ENCODE peak calls at places on chromosomes 2 and 18, in seven cellular contexts. F, H, O, P, A, R and V are unnamed samples.

GRCh38 chr2:205800804-205801203 is 118.5 kb downstream of the NRP2 start:
- DNase-seq in F (no peak), R (no peak), P (peak; percentile 80), A (no peak), O (no peak), H (no peak), V (no peak)

GRCh38 chr18:45957100-45957499 is 10.0 kb downstream of the EPG5 start:
- DNase-seq in R (no peak), O (no peak), A (no peak), F (no peak), H (peak; percentile 73), P (no peak), V (no peak)

GRCh38 chr2:159942149-159942548 is 120.3 kb downstream of the PLA2R1 start:
- DNase-seq in A (no peak), H (no peak), O (no peak), R (no peak), F (no peak), P (no peak), V (no peak)

GRCh38 chr2:231676243-231676642 is 32.1 kb upstream of the PTMA start:
- DNase-seq in F (no peak), R (no peak), O (no peak), H (no peak), P (no peak), A (no peak), V (no peak)

GRCh38 chr2:98134138-98134537 is 47.2 kb downstream of the VWA3B start:
- DNase-seq in A (no peak), F (no peak), R (no peak), O (peak; percentile 54), H (peak; percentile 10), P (no peak), V (peak; percentile 32)

GRCh38 chr2:196170681-196171247 is 614 bp downstream of the STK17B start:
- DNase-seq in P (peak; percentile 40), F (no peak), A (no peak), R (peak; percentile 50), O (peak; percentile 29), H (peak; percentile 74), V (peak; percentile 20)

GRCh38 chr2:216447293-216447692 is 35.0 kb downstream of the SMARCAL1 start:
- DNase-seq in H (no peak), P (no peak), R (no peak), O (no peak), F (no peak), A (no peak), V (no peak)

GRCh38 chr18:12837747-12838146 is 46.3 kb downstream of the PTPN2 start:
- DNase-seq in R (no peak), F (no peak), A (peak; percentile 24), H (peak; percentile 58), P (no peak), O (no peak), V (no peak)

GRCh38 chr18:9348079-9348671 is 13.6 kb downstream of the TWSG1 start:
- DNase-seq in H (peak; percentile 51), A (peak; percentile 55), R (no peak), P (no peak), F (no peak), O (no peak), V (no peak)

GRCh38 chr18:49024408-49024807 is 73.6 kb upstream of the SMAD7 start:
- DNase-seq in R (no peak), F (no peak), P (no peak), O (no peak), A (no peak), H (no peak), V (no peak)

GRCh38 chr18:49024808-49025361 is 74.1 kb upstream of the SMAD7 start:
- DNase-seq in H (no peak), R (no peak), O (no peak), F (no peak), A (no peak), P (peak; percentile 6), V (no peak)

GRCh38 chr18:49026501-49027378 is 76.0 kb upstream of the SMAD7 start:
- DNase-seq in R (no peak), H (no peak), P (peak; percentile 4), O (no peak), F (no peak), A (no peak), V (no peak)

GRCh38 chr18:49025426-49025766 is 74.6 kb upstream of the SMAD7 start:
- DNase-seq in A (no peak), H (no peak), F (no peak), O (no peak), R (no peak), P (no peak), V (no peak)

DNA sequence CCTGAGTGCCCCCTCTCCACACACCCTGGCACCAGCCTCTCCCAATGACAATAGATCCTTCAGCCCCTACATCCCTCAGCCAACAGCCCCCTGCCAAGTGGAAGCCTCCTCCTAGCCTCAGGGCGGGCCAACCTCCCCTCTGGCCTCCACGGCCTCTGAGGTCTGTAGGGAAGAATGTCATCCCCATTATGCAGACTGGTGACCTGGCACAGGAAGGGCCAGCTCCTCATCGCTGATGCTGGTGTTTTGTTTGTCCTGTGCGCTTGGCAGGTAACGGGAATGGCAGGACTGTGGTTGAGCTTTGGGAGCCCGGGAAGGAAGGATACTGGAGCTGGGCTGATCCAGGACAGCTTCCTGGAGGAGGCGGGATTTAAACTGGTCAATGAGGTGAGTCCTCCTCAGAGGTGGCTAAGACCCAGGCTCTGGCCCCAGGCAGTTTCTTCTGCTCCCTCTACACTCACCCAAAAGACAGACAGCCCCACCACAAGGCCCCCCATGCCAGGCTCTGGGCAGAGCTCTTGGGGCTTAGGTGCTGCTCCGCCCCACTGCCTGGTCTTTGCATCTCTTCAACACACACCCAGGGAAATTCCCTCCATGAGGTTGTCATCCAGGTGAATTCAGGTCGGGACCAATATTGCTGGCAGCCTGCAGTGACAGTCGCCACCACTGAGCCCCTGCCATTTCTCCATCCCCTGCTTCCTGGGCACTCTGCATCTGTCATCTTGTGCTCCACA is 75.2 kb upstream of the SMAD7 start:
- DNase-seq in R (no peak), F (no peak), O (no peak), P (peak; percentile 7), A (no peak), H (no peak), V (no peak)
- TF ChIP-seq EZH2phosphoT487 in R (no peak), F (no peak), O (no peak), P (no peak), A (no peak), H (no peak), V (no peak)

DNA sequence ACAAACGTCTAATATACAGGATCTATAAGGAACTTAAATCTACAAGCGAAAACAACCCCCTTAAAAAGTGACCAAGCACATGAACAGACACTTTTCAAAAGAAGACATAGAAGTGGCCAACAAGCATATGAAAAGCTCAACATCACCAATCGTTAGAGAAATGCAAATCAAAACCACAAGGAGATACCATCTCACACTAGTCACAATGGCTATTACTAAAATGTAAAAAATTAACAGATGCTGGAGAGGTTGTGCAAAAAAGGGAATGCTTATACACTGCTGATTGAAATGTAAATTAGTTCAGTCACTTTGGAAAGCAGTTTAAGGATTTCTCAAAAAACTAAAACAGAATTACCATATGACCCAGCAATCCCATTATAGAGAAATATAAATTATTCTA is 1148.5 kb upstream of the FAM98A start:
- DNase-seq in F (no peak), R (no peak), P (no peak), H (no peak), A (no peak), O (no peak), V (no peak)
- TF ChIP-seq EZH2 in F (no peak), R (no peak), P (no peak), H (no peak), A (no peak), O (no peak), V (no peak)

GRCh38 chr2:146138820-146139219 is 1618.9 kb upstream of the ZEB2 start:
- DNase-seq in F (no peak), O (no peak), H (no peak), P (no peak), A (no peak), R (no peak), V (no peak)

GRCh38 chr2:146147448-146148012 is 1627.6 kb upstream of the ZEB2 start:
- DNase-seq in P (no peak), A (peak; percentile 32), R (no peak), H (no peak), O (peak; percentile 11), F (no peak), V (peak; percentile 8)

GRCh38 chr2:146143971-146144370 is 1624.1 kb upstream of the ZEB2 start:
- DNase-seq in H (peak; percentile 23), F (no peak), O (no peak), A (no peak), P (no peak), R (no peak), V (no peak)
- TF ChIP-seq EZH2phosphoT487 in H (no peak), F (no peak), O (no peak), A (no peak), P (no peak), R (no peak), V (no peak)

GRCh38 chr2:176128172-176129012 is 1.1 kb upstream of the HOXD8 start:
- DNase-seq in F (no peak), H (peak; percentile 71), A (no peak), R (no peak), O (peak; percentile 68), P (no peak), V (peak; percentile 76)
- TF ChIP-seq EZH2 in F (no peak), H (no peak), A (no peak), R (no peak), O (peak; percentile 9), P (no peak), V (peak; percentile 81)

GRCh38 chr18:48815581-48816324 is 135.0 kb downstream of the SMAD7 start:
- DNase-seq in H (peak; percentile 53), F (no peak), R (no peak), O (no peak), A (peak; percentile 1), P (no peak), V (no peak)

GRCh38 chr18:48814490-48815181 is 136.1 kb downstream of the SMAD7 start:
- DNase-seq in P (no peak), R (no peak), F (no peak), O (no peak), H (peak; percentile 24), A (no peak), V (no peak)

GRCh38 chr18:48816554-48816953 is 134.2 kb downstream of the SMAD7 start:
- DNase-seq in A (no peak), O (no peak), H (no peak), R (no peak), F (no peak), P (no peak), V (no peak)

GRCh38 chr18:48813833-48814489 is 136.8 kb downstream of the SMAD7 start:
- DNase-seq in A (peak; percentile 4), F (no peak), O (no peak), R (no peak), H (no peak), P (no peak), V (no peak)

GRCh38 chr18:48815182-48815520 is 135.6 kb downstream of the SMAD7 start:
- DNase-seq in A (no peak), R (no peak), O (no peak), H (no peak), P (no peak), F (no peak), V (no peak)
- TF ChIP-seq EZH2phosphoT487 in A (no peak), R (no peak), O (no peak), H (no peak), P (no peak), F (no peak), V (no peak)